ENCODE peak calls at places on chromosomes 12 and 14, in seven cellular contexts. V, I, C, H, K, U and Z are unnamed samples.

GRCh38 chr12:126040307-126040706 is 975.1 kb downstream of the AACS start:
- DNase-seq in I (no peak), H (no peak), V (no peak), U (no peak), C (no peak), K (no peak), Z (no peak)

GRCh38 chr14:25953532-25954144 is 644.2 kb downstream of the NOVA1 start:
- DNase-seq in U (no peak), V (no peak), C (peak; percentile 30), I (no peak), H (no peak), K (peak; percentile 26), Z (peak; percentile 80)

GRCh38 chr14:62179367-62180018 is 417.3 kb downstream of the SNAPC1 start:
- DNase-seq in U (no peak), H (no peak), V (peak; percentile 41), I (no peak), C (peak; percentile 87), K (peak; percentile 28), Z (peak; percentile 92)

GRCh38 chr14:21279783-21280182 is at the start of gene RPGRIP1:
- DNase-seq in H (no peak), K (no peak), C (no peak), U (no peak), I (no peak), V (no peak), Z (no peak)

GRCh38 chr12:19908825-19909224 is 459.5 kb upstream of the PDE3A start:
- DNase-seq in H (no peak), U (no peak), V (no peak), C (no peak), K (no peak), I (no peak), Z (no peak)

GRCh38 chr12:110637869-110638441 is 24.0 kb downstream of the TCTN1 start:
- DNase-seq in C (no peak), V (no peak), U (no peak), I (no peak), K (no peak), H (no peak), Z (peak; percentile 10)

GRCh38 chr14:77140343-77140936 is 1.2 kb downstream of the ZDHHC22 start:
- DNase-seq in H (no peak), K (no peak), V (no peak), I (no peak), C (no peak), U (no peak), Z (no peak)

GRCh38 chr12:122981036-122981471 is 573 bp downstream of the ARL6IP4 start:
- DNase-seq in V (no peak), I (no peak), H (no peak), U (peak; percentile 58), C (no peak), K (no peak), Z (peak; percentile 62)

GRCh38 chr14:52391866-52392600 is 77.9 kb downstream of the PTGER2 start:
- DNase-seq in K (no peak), I (no peak), U (no peak), C (no peak), V (no peak), H (no peak), Z (peak; percentile 85)

GRCh38 chr14:20970983-20971704 is 15.9 kb downstream of the RNASE2 start:
- DNase-seq in U (peak; percentile 74), H (peak; percentile 91), K (peak; percentile 82), I (peak; percentile 50), V (peak; percentile 86), C (peak; percentile 89), Z (peak; percentile 93)

GRCh38 chr12:65892905-65893304 is 68.6 kb downstream of the HMGA2 start:
- DNase-seq in U (no peak), H (no peak), I (no peak), V (no peak), C (no peak), K (no peak), Z (peak; percentile 89)

GRCh38 chr12:84994436-84994835 is 41.6 kb downstream of the TSPAN19 start:
- DNase-seq in I (no peak), H (no peak), K (no peak), U (no peak), V (no peak), C (no peak), Z (peak; percentile 75)

GRCh38 chr14:55301722-55302121 is 30.5 kb downstream of the FBXO34 start:
- DNase-seq in H (no peak), U (no peak), V (peak; percentile 21), C (peak; percentile 30), K (no peak), I (no peak), Z (peak; percentile 72)